ENCODE peak calls at places on chromosomes 5 and 9, in ten cellular contexts. One of them, this sample, is unnamed.

GRCh38 chr5:126651013-126651577 is 50.3 kb downstream of the PHAX start:
- DNase-seq in A549: no peak
- DNase-seq in endodermal cell: no peak
- DNase-seq in HCT116: no peak
- DNase-seq in dorsolateral prefrontal cortex: no peak
- DNase-seq in H9: no peak
- DNase-seq in neuronal stem cell: no peak
- DNase-seq in sigmoid colon: no peak
- DNase-seq in caudate nucleus: no peak
- DNase-seq in right lobe of liver: no peak
- DNase-seq in this sample: no peak

GRCh38 chr9:116855881-116856662 is 169.0 kb downstream of the TRIM32 start:
- DNase-seq in A549: no peak
- DNase-seq in neuronal stem cell: no peak
- DNase-seq in HCT116: no peak
- DNase-seq in H9: no peak
- DNase-seq in sigmoid colon: no peak
- DNase-seq in right lobe of liver: no peak
- DNase-seq in endodermal cell: no peak
- DNase-seq in dorsolateral prefrontal cortex: no peak
- DNase-seq in caudate nucleus: no peak
- DNase-seq in this sample: no peak

GRCh38 chr9:125541840-125542243 is 165.2 kb downstream of the MAPKAP1 start:
- DNase-seq in H9: no peak
- DNase-seq in caudate nucleus: no peak
- DNase-seq in sigmoid colon: no peak
- DNase-seq in A549: no peak
- DNase-seq in HCT116: no peak
- DNase-seq in endodermal cell: no peak
- DNase-seq in neuronal stem cell: no peak
- DNase-seq in right lobe of liver: no peak
- DNase-seq in dorsolateral prefrontal cortex: peak; percentile 51
- DNase-seq in this sample: no peak

GRCh38 chr9:134618823-134619454 is 22.7 kb upstream of the COL5A1 start:
- DNase-seq in endodermal cell: peak; percentile 14
- DNase-seq in dorsolateral prefrontal cortex: peak; percentile 28
- DNase-seq in HCT116: no peak
- DNase-seq in right lobe of liver: no peak
- DNase-seq in caudate nucleus: no peak
- DNase-seq in neuronal stem cell: no peak
- DNase-seq in sigmoid colon: no peak
- DNase-seq in H9: peak; percentile 18
- DNase-seq in A549: no peak
- DNase-seq in this sample: no peak

GRCh38 chr5:149268928-149269557 is 2.6 kb upstream of the AFAP1L1 start:
- DNase-seq in A549: peak; percentile 67
- DNase-seq in endodermal cell: no peak
- DNase-seq in sigmoid colon: no peak
- DNase-seq in dorsolateral prefrontal cortex: no peak
- DNase-seq in HCT116: peak; percentile 55
- DNase-seq in caudate nucleus: no peak
- DNase-seq in neuronal stem cell: peak; percentile 31
- DNase-seq in H9: no peak
- DNase-seq in right lobe of liver: no peak
- DNase-seq in this sample: no peak

GRCh38 chr9:119771336-119771735 is 402.1 kb upstream of the BRINP1 start:
- DNase-seq in neuronal stem cell: no peak
- DNase-seq in caudate nucleus: no peak
- DNase-seq in A549: no peak
- DNase-seq in endodermal cell: no peak
- DNase-seq in sigmoid colon: no peak
- DNase-seq in dorsolateral prefrontal cortex: no peak
- DNase-seq in HCT116: no peak
- DNase-seq in H9: no peak
- DNase-seq in right lobe of liver: no peak
- DNase-seq in this sample: no peak

GRCh38 chr9:96453625-96454024 is 3.7 kb downstream of the HABP4 start:
- DNase-seq in dorsolateral prefrontal cortex: no peak
- DNase-seq in HCT116: no peak
- DNase-seq in caudate nucleus: no peak
- DNase-seq in right lobe of liver: no peak
- DNase-seq in endodermal cell: no peak
- DNase-seq in neuronal stem cell: no peak
- DNase-seq in sigmoid colon: no peak
- DNase-seq in H9: no peak
- DNase-seq in A549: peak; percentile 75
- DNase-seq in this sample: no peak

GRCh38 chr9:127545196-127546124 is 66.6 kb upstream of the STXBP1 start:
- DNase-seq in endodermal cell: peak; percentile 82
- DNase-seq in A549: peak; percentile 94
- DNase-seq in HCT116: no peak
- DNase-seq in H9: no peak
- DNase-seq in caudate nucleus: peak; percentile 22
- DNase-seq in right lobe of liver: peak; percentile 69
- DNase-seq in dorsolateral prefrontal cortex: peak; percentile 80
- DNase-seq in sigmoid colon: peak; percentile 88
- DNase-seq in neuronal stem cell: no peak
- DNase-seq in this sample: peak; percentile 87

GRCh38 chr5:132369471-132370240 is at the start of gene SLC22A5:
- DNase-seq in sigmoid colon: peak; percentile 74
- DNase-seq in dorsolateral prefrontal cortex: peak; percentile 77
- DNase-seq in neuronal stem cell: peak; percentile 65
- DNase-seq in endodermal cell: peak; percentile 94
- DNase-seq in right lobe of liver: peak; percentile 88
- DNase-seq in H9: peak; percentile 83
- DNase-seq in caudate nucleus: peak; percentile 71
- DNase-seq in A549: peak; percentile 62
- DNase-seq in HCT116: peak; percentile 42
- DNase-seq in this sample: peak; percentile 50

GRCh38 chr9:30299126-30299780 is 2085.2 kb upstream of the ACO1 start:
- DNase-seq in A549: no peak
- DNase-seq in H9: no peak
- DNase-seq in caudate nucleus: no peak
- DNase-seq in right lobe of liver: no peak
- DNase-seq in endodermal cell: no peak
- DNase-seq in HCT116: no peak
- DNase-seq in sigmoid colon: no peak
- DNase-seq in dorsolateral prefrontal cortex: no peak
- DNase-seq in neuronal stem cell: no peak
- DNase-seq in this sample: no peak

DNA sequence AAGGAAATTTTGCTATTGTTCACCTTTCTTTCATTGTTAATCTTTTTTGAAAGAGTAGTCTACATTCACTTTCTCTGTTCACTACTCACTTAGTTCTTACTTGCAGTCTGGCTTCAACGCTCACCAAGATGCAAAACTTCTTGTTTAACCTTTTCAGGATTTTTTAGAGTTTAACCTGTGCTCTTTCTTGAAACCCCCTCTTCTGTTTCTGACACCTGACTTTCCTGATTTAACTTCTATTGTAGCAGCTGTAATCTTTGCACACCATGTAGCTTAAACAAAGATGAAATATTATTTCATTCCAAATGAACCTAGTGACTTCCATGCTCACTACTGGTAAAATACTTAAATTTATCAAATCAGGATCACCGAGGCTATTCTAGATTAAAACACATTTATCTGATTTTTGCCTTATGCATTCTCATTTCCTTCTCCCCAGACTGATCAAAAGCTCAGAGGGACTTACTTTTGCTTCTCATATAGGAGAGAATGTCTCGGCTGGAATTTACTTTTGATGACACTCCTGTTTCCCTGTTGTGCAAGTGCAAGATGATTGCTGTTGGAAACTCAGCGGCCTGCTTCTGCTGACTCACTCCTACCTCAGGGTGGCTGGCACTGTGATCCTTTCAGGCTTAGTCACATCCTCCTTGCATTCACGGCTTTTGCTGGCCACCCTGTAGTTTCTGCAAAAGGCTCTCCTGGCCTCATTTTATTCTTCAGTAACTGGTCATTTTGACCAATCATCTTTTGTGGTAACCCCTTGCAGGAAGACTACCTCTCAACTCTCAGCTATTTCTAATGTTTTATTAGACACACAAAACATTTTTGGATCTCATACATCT is 109.3 kb upstream of the IFNE start:
- DNase-seq in HCT116: peak; percentile 94
- DNase-seq in dorsolateral prefrontal cortex: no peak
- DNase-seq in caudate nucleus: no peak
- DNase-seq in endodermal cell: peak; percentile 88
- DNase-seq in right lobe of liver: no peak
- DNase-seq in H9: peak; percentile 72
- DNase-seq in A549: peak; percentile 74
- DNase-seq in neuronal stem cell: no peak
- DNase-seq in sigmoid colon: peak; percentile 82
- DNase-seq in this sample: no peak
- H3K27ac ChIP-seq in HCT116: peak overlapping the region; percentile 99
- H3K27ac ChIP-seq in dorsolateral prefrontal cortex: no peak overlapping the region
- H3K27ac ChIP-seq in caudate nucleus: no peak overlapping the region
- H3K27ac ChIP-seq in endodermal cell: no peak overlapping the region
- H3K27ac ChIP-seq in right lobe of liver: no peak overlapping the region
- H3K27ac ChIP-seq in H9: no peak overlapping the region
- H3K27ac ChIP-seq in A549: peak overlapping the region; percentile 93
- H3K27ac ChIP-seq in neuronal stem cell: no peak overlapping the region
- H3K27ac ChIP-seq in sigmoid colon: no peak overlapping the region
- H3K27ac ChIP-seq in this sample: no peak overlapping the region

GRCh38 chr9:15244001-15244441 is 63.0 kb downstream of the TTC39B start:
- DNase-seq in dorsolateral prefrontal cortex: no peak
- DNase-seq in H9: no peak
- DNase-seq in right lobe of liver: no peak
- DNase-seq in HCT116: no peak
- DNase-seq in caudate nucleus: no peak
- DNase-seq in neuronal stem cell: no peak
- DNase-seq in endodermal cell: no peak
- DNase-seq in A549: no peak
- DNase-seq in sigmoid colon: no peak
- DNase-seq in this sample: no peak

GRCh38 chr9:15246688-15247087 is 60.3 kb downstream of the TTC39B start:
- DNase-seq in right lobe of liver: no peak
- DNase-seq in A549: no peak
- DNase-seq in caudate nucleus: no peak
- DNase-seq in neuronal stem cell: no peak
- DNase-seq in HCT116: peak; percentile 4
- DNase-seq in endodermal cell: no peak
- DNase-seq in H9: no peak
- DNase-seq in dorsolateral prefrontal cortex: no peak
- DNase-seq in sigmoid colon: no peak
- DNase-seq in this sample: no peak

GRCh38 chr9:15248106-15248505 is 58.9 kb downstream of the TTC39B start:
- DNase-seq in caudate nucleus: no peak
- DNase-seq in HCT116: no peak
- DNase-seq in H9: no peak
- DNase-seq in endodermal cell: no peak
- DNase-seq in A549: no peak
- DNase-seq in neuronal stem cell: no peak
- DNase-seq in dorsolateral prefrontal cortex: no peak
- DNase-seq in right lobe of liver: no peak
- DNase-seq in sigmoid colon: no peak
- DNase-seq in this sample: no peak

GRCh38 chr9:15248596-15248995 is 58.4 kb downstream of the TTC39B start:
- DNase-seq in endodermal cell: no peak
- DNase-seq in neuronal stem cell: no peak
- DNase-seq in sigmoid colon: no peak
- DNase-seq in caudate nucleus: no peak
- DNase-seq in H9: no peak
- DNase-seq in A549: no peak
- DNase-seq in HCT116: no peak
- DNase-seq in right lobe of liver: no peak
- DNase-seq in dorsolateral prefrontal cortex: no peak
- DNase-seq in this sample: no peak

GRCh38 chr9:15246243-15246642 is 60.8 kb downstream of the TTC39B start:
- DNase-seq in dorsolateral prefrontal cortex: no peak
- DNase-seq in A549: no peak
- DNase-seq in neuronal stem cell: no peak
- DNase-seq in HCT116: no peak
- DNase-seq in sigmoid colon: no peak
- DNase-seq in caudate nucleus: no peak
- DNase-seq in endodermal cell: no peak
- DNase-seq in right lobe of liver: no peak
- DNase-seq in H9: no peak
- DNase-seq in this sample: no peak
- H3K27ac ChIP-seq in dorsolateral prefrontal cortex: no peak overlapping the region
- H3K27ac ChIP-seq in A549: no peak overlapping the region
- H3K27ac ChIP-seq in neuronal stem cell: no peak overlapping the region
- H3K27ac ChIP-seq in HCT116: no peak overlapping the region
- H3K27ac ChIP-seq in sigmoid colon: no peak overlapping the region
- H3K27ac ChIP-seq in caudate nucleus: no peak overlapping the region
- H3K27ac ChIP-seq in endodermal cell: no peak overlapping the region
- H3K27ac ChIP-seq in right lobe of liver: no peak overlapping the region
- H3K27ac ChIP-seq in H9: no peak overlapping the region
- H3K27ac ChIP-seq in this sample: no peak overlapping the region

GRCh38 chr9:109074236-109074889 is 45.4 kb downstream of the TMEM245 start:
- DNase-seq in A549: no peak
- DNase-seq in endodermal cell: no peak
- DNase-seq in right lobe of liver: no peak
- DNase-seq in dorsolateral prefrontal cortex: no peak
- DNase-seq in neuronal stem cell: no peak
- DNase-seq in H9: no peak
- DNase-seq in sigmoid colon: no peak
- DNase-seq in HCT116: no peak
- DNase-seq in caudate nucleus: no peak
- DNase-seq in this sample: no peak
- H3K27ac ChIP-seq in A549: no peak overlapping the region
- H3K27ac ChIP-seq in endodermal cell: no peak overlapping the region
- H3K27ac ChIP-seq in right lobe of liver: no peak overlapping the region
- H3K27ac ChIP-seq in dorsolateral prefrontal cortex: no peak overlapping the region
- H3K27ac ChIP-seq in neuronal stem cell: no peak overlapping the region
- H3K27ac ChIP-seq in H9: no peak overlapping the region
- H3K27ac ChIP-seq in sigmoid colon: no peak overlapping the region
- H3K27ac ChIP-seq in HCT116: no peak overlapping the region
- H3K27ac ChIP-seq in caudate nucleus: no peak overlapping the region
- H3K27ac ChIP-seq in this sample: no peak overlapping the region

GRCh38 chr9:123362856-123363255 is 6.9 kb downstream of the CRB2 start:
- DNase-seq in H9: no peak
- DNase-seq in HCT116: no peak
- DNase-seq in caudate nucleus: no peak
- DNase-seq in endodermal cell: no peak
- DNase-seq in dorsolateral prefrontal cortex: no peak
- DNase-seq in right lobe of liver: no peak
- DNase-seq in sigmoid colon: no peak
- DNase-seq in neuronal stem cell: no peak
- DNase-seq in A549: no peak
- DNase-seq in this sample: no peak

GRCh38 chr9:123360161-123361085 is 4.4 kb downstream of the CRB2 start:
- DNase-seq in endodermal cell: peak; percentile 99
- DNase-seq in caudate nucleus: no peak
- DNase-seq in HCT116: no peak
- DNase-seq in H9: peak; percentile 99
- DNase-seq in sigmoid colon: no peak
- DNase-seq in dorsolateral prefrontal cortex: no peak
- DNase-seq in A549: no peak
- DNase-seq in right lobe of liver: peak; percentile 45
- DNase-seq in neuronal stem cell: peak; percentile 95
- DNase-seq in this sample: no peak

GRCh38 chr9:123361086-123361730 is 5.2 kb downstream of the CRB2 start:
- DNase-seq in sigmoid colon: no peak
- DNase-seq in caudate nucleus: no peak
- DNase-seq in HCT116: no peak
- DNase-seq in neuronal stem cell: no peak
- DNase-seq in endodermal cell: no peak
- DNase-seq in H9: no peak
- DNase-seq in A549: no peak
- DNase-seq in dorsolateral prefrontal cortex: no peak
- DNase-seq in right lobe of liver: no peak
- DNase-seq in this sample: no peak

GRCh38 chr9:123364241-123364824 is 8.3 kb downstream of the CRB2 start:
- DNase-seq in A549: no peak
- DNase-seq in neuronal stem cell: no peak
- DNase-seq in endodermal cell: no peak
- DNase-seq in HCT116: no peak
- DNase-seq in right lobe of liver: no peak
- DNase-seq in caudate nucleus: peak; percentile 64
- DNase-seq in sigmoid colon: no peak
- DNase-seq in H9: no peak
- DNase-seq in dorsolateral prefrontal cortex: peak; percentile 77
- DNase-seq in this sample: no peak

GRCh38 chr9:123361731-123362560 is 5.9 kb downstream of the CRB2 start:
- DNase-seq in neuronal stem cell: no peak
- DNase-seq in H9: peak; percentile 36
- DNase-seq in caudate nucleus: no peak
- DNase-seq in sigmoid colon: no peak
- DNase-seq in A549: no peak
- DNase-seq in HCT116: no peak
- DNase-seq in endodermal cell: no peak
- DNase-seq in dorsolateral prefrontal cortex: no peak
- DNase-seq in right lobe of liver: no peak
- DNase-seq in this sample: no peak
- H3K27ac ChIP-seq in neuronal stem cell: peak overlapping the region; percentile 43
- H3K27ac ChIP-seq in H9: no peak overlapping the region
- H3K27ac ChIP-seq in caudate nucleus: no peak overlapping the region
- H3K27ac ChIP-seq in sigmoid colon: no peak overlapping the region
- H3K27ac ChIP-seq in A549: no peak overlapping the region
- H3K27ac ChIP-seq in HCT116: no peak overlapping the region
- H3K27ac ChIP-seq in endodermal cell: peak overlapping the region; percentile 1
- H3K27ac ChIP-seq in dorsolateral prefrontal cortex: peak overlapping the region; percentile 95
- H3K27ac ChIP-seq in right lobe of liver: no peak overlapping the region
- H3K27ac ChIP-seq in this sample: peak overlapping the region; percentile 92